ENCODE peak calls at places on chromosomes 3 and 15, in eight cellular contexts. B is foreskin fibroblast; A is ascending aorta; G is tibial nerve; U is CD4-positive, alpha-beta memory T cell; M is neural progenitor cell; S is adrenal gland; W is cardiac muscle cell. Z is an unnamed sample.

GRCh38 chr3:138694287-138695007 is 85.9 kb downstream of the FAIM start:
- DNase-seq in B (peak; percentile 98), A (no peak), G (no peak), U (no peak), M (no peak), S (peak; percentile 30), W (peak; percentile 65), Z (no peak)

GRCh38 chr15:83653639-83654378 is at the start of gene ADAMTSL3:
- DNase-seq in B (peak; percentile 14), A (peak; percentile 88), G (no peak), U (no peak), M (peak; percentile 93), S (peak; percentile 57), W (peak; percentile 78), Z (no peak)

GRCh38 chr3:115081444-115081843 is 65.6 kb downstream of the ZBTB20 start:
- DNase-seq in B (no peak), A (no peak), G (no peak), U (no peak), M (no peak), S (no peak), W (no peak), Z (no peak)

GRCh38 chr15:45705510-45706473 is 71.0 kb downstream of the SQOR start:
- DNase-seq in B (peak; percentile 80), A (peak; percentile 90), G (peak; percentile 83), U (peak; percentile 66), M (peak; percentile 91), S (peak; percentile 80), W (peak; percentile 90), Z (peak; percentile 63)

GRCh38 chr3:135994708-135995335 is 29.3 kb downstream of the PPP2R3A start:
- DNase-seq in B (no peak), A (no peak), G (no peak), U (no peak), M (no peak), S (no peak), W (no peak), Z (no peak)

GRCh38 chr3:42721690-42722089 is 19.1 kb upstream of the HHATL start:
- DNase-seq in B (no peak), A (peak; percentile 63), G (no peak), U (no peak), M (no peak), S (no peak), W (no peak), Z (no peak)

GRCh38 chr3:33046521-33046920 is 50.4 kb downstream of the GLB1 start:
- DNase-seq in B (no peak), A (no peak), G (no peak), U (no peak), M (no peak), S (no peak), W (no peak), Z (no peak)

GRCh38 chr3:127914584-127914983 is 448 bp upstream of the KBTBD12 start:
- DNase-seq in B (no peak), A (no peak), G (no peak), U (no peak), M (no peak), S (no peak), W (no peak), Z (no peak)

GRCh38 chr3:86416334-86416733 is 574.6 kb downstream of the VGLL3 start:
- DNase-seq in B (no peak), A (no peak), G (no peak), U (no peak), M (no peak), S (no peak), W (no peak), Z (no peak)

GRCh38 chr15:64354683-64355558 is 1.1 kb downstream of the CSNK1G1 start:
- DNase-seq in B (no peak), A (no peak), G (no peak), U (no peak), M (no peak), S (no peak), W (no peak), Z (no peak)

GRCh38 chr3:57068437-57069089 is 8.1 kb downstream of the SPATA12 start:
- DNase-seq in B (peak; percentile 90), A (peak; percentile 82), G (peak; percentile 80), U (no peak), M (peak; percentile 17), S (peak; percentile 87), W (peak; percentile 83), Z (peak; percentile 95)
- H3K4me3 ChIP-seq in B (no peak overlapping the region), A (no peak overlapping the region), G (no peak overlapping the region), U (no peak overlapping the region), M (no peak overlapping the region), S (no peak overlapping the region), W (no peak overlapping the region), Z (no peak overlapping the region)

DNA sequence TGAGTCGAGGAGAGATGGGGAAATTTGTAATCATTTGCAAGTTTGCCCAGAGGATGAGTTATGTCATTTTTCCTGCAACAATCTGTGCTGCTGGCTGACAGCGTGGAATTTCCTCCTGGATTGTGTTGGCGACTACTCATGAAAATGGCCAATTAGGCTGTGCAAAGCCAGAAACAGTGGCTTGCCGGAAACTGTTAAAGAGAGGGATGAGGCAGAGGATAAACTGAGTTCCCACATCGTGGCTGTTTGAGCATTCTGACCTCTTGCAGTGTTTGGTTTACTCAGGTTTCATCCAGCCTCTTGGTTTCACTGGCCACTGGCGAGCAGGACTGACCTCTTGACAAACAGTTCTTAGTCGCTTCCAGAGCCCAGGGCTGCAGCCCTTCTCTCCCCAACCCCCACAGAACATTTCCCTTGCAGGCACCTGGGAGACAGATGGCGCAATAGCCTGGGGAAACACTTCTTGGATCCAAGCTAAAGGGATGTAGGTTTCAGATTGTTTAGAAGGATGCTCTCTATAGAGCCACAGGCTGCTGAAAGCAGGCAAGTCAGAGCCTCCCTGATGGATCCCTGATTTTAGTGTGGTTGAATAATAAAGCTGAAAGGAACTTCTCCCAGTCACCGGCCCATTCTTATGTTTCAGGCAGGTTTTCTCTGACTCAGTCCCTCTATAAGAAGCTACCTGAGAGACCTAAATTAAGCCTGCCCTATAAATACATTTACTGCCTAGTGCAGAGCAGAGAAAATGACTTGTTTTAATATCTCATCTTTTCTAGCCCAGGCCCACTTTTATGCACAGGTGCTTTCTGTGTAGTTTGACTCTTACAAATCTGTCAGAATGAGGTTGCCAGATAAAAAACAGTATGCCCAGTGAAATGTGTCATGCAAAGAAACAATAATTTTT is 92.8 kb upstream of the UBE2E1 start:
- DNase-seq in B (peak; percentile 85), A (peak; percentile 63), G (peak; percentile 60), U (no peak), M (peak; percentile 86), S (peak; percentile 25), W (peak; percentile 91), Z (no peak)
- H3K4me3 ChIP-seq in B (peak overlapping the region; percentile 18), A (no peak overlapping the region), G (no peak overlapping the region), U (no peak overlapping the region), M (no peak overlapping the region), S (no peak overlapping the region), W (no peak overlapping the region), Z (no peak overlapping the region)

DNA sequence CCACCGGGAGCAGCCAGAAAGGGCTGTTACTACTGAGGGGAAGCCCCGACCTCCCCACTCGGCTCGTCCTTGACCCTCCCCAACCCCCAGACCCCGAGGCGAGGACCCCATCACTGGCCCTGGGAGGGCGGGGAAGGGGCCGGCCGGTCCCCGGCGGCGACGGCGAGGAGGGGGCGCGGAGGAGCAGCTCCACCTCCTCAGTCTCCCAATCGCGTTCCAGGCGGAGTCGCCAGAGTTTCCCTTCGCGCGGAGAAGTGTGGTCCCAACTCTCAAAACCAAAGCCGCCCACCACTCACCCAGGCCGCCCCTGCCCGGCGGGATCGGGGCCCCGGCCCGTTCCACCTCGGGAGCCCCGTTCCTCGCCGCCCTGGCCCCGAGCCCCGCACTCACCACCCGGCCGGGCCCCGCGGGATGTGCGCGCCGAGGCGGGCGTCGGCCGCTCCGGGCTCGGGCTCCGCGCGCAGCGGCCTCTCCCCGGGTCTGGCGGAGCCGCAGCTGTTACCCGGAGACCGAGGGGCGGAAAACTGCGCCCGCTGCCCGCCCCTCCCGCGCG is 947 bp downstream of the PLXNB1 start:
- DNase-seq in B (no peak), A (no peak), G (peak; percentile 57), U (no peak), M (peak; percentile 71), S (peak; percentile 23), W (peak; percentile 20), Z (no peak)
- H3K4me3 ChIP-seq in B (peak overlapping the region; percentile 68), A (peak overlapping the region; percentile 79), G (peak overlapping the region; percentile 82), U (peak overlapping the region; percentile 51), M (peak overlapping the region; percentile 97), S (peak overlapping the region; percentile 28), W (peak overlapping the region; percentile 62), Z (peak overlapping the region; percentile 68)

DNA sequence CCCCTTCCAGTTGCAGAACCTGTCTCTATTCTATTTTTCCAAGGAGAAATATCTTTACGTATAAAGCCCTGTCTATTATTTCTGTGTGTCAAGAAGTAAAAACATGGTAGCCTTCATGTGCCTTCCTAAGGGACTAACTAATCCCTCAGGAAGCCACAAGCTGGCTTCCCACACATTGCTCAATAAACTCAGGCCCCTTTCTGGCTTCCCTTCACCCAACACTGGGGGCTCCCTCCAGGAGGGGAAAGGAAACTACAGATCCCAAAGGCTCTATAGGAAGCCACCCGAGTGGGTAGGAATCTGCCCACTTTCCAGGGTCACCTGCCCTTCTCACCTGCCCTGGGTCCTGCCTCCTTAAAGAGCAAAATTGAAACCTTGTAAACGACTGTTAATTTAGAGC is 4.6 kb downstream of the TLE3 start:
- DNase-seq in B (no peak), A (no peak), G (no peak), U (no peak), M (no peak), S (no peak), W (peak; percentile 56), Z (no peak)
- H3K4me3 ChIP-seq in B (no peak overlapping the region), A (peak overlapping the region; percentile 89), G (no peak overlapping the region), U (no peak overlapping the region), M (no peak overlapping the region), S (no peak overlapping the region), W (no peak overlapping the region), Z (peak overlapping the region; percentile 42)

GRCh38 chr3:155281892-155282291 is 11.6 kb downstream of the STRIT1 start:
- DNase-seq in B (peak; percentile 10), A (no peak), G (no peak), U (no peak), M (no peak), S (no peak), W (peak; percentile 6), Z (no peak)
- H3K4me3 ChIP-seq in B (no peak overlapping the region), A (no peak overlapping the region), G (no peak overlapping the region), U (no peak overlapping the region), M (no peak overlapping the region), S (no peak overlapping the region), W (no peak overlapping the region), Z (no peak overlapping the region)

Z was measured in GM12878.